ENCODE peak calls at places on chromosomes 11 and 22, in nine cellular contexts. P, E, A, S, Q, J, K, M and Y are unnamed samples.

GRCh38 chr11:113188433-113188834 is 125.9 kb upstream of the TTC12 start:
- DNase-seq in P (no peak), E (no peak), A (no peak), S (no peak), Q (no peak), J (no peak), K (no peak), M (no peak), Y (no peak)

GRCh38 chr22:40238425-40239344 is 61.0 kb downstream of the TNRC6B start:
- DNase-seq in P (no peak), E (no peak), A (peak; percentile 51), S (no peak), Q (peak; percentile 77), J (no peak), K (no peak), M (peak; percentile 85), Y (no peak)

GRCh38 chr11:2651826-2652237 is 48.0 kb downstream of the KCNQ1OT1 start:
- DNase-seq in P (peak; percentile 35), E (no peak), A (no peak), S (no peak), Q (no peak), J (no peak), K (peak; percentile 49), M (no peak), Y (no peak)

GRCh38 chr22:45804986-45805325 is 133.3 kb downstream of the ATXN10 start:
- DNase-seq in P (no peak), E (no peak), A (no peak), S (no peak), Q (no peak), J (no peak), K (no peak), M (peak; percentile 99), Y (no peak)

GRCh38 chr11:124394408-124394807 is 4.4 kb downstream of the OR8B3 start:
- DNase-seq in P (no peak), E (no peak), A (no peak), S (no peak), Q (no peak), J (no peak), K (no peak), M (peak; percentile 30), Y (no peak)

GRCh38 chr11:33344611-33345010 is 87.4 kb downstream of the HIPK3 start:
- DNase-seq in P (no peak), E (peak; percentile 8), A (no peak), S (no peak), Q (no peak), J (no peak), K (no peak), M (peak; percentile 17), Y (no peak)

GRCh38 chr22:22197993-22198402 is 46.6 kb upstream of the VPREB1 start:
- DNase-seq in P (no peak), E (no peak), A (no peak), S (no peak), Q (no peak), J (no peak), K (no peak), M (no peak), Y (no peak)

GRCh38 chr11:93073026-93073425 is 103.6 kb downstream of the MTNR1B start:
- DNase-seq in P (no peak), E (no peak), A (no peak), S (no peak), Q (no peak), J (no peak), K (no peak), M (no peak), Y (no peak)

GRCh38 chr22:49369726-49370717 is 457.7 kb downstream of the BRD1 start:
- DNase-seq in P (peak; percentile 68), E (no peak), A (no peak), S (no peak), Q (peak; percentile 43), J (no peak), K (no peak), M (no peak), Y (no peak)

GRCh38 chr11:67268036-67268683 is 1.9 kb downstream of the GRK2 start:
- DNase-seq in P (peak; percentile 87), E (no peak), A (no peak), S (no peak), Q (no peak), J (no peak), K (no peak), M (no peak), Y (no peak)

GRCh38 chr11:47443028-47443700 is 5.8 kb downstream of the RAPSN start:
- DNase-seq in P (no peak), E (no peak), A (no peak), S (no peak), Q (no peak), J (no peak), K (no peak), M (no peak), Y (no peak)

GRCh38 chr11:116276051-116277044 is 496.4 kb downstream of the BUD13 start:
- DNase-seq in P (peak; percentile 91), E (peak; percentile 82), A (peak; percentile 72), S (peak; percentile 72), Q (peak; percentile 75), J (no peak), K (peak; percentile 72), M (peak; percentile 49), Y (peak; percentile 81)

GRCh38 chr11:134460881-134461280 is 48.8 kb upstream of the B3GAT1 start:
- DNase-seq in P (no peak), E (no peak), A (no peak), S (no peak), Q (no peak), J (no peak), K (no peak), M (no peak), Y (no peak)

GRCh38 chr11:37504066-37504611 is 906.1 kb upstream of the RAG2 start:
- DNase-seq in P (no peak), E (peak; percentile 55), A (no peak), S (no peak), Q (no peak), J (no peak), K (no peak), M (peak; percentile 98), Y (no peak)

GRCh38 chr11:12164061-12165014 is 53.9 kb downstream of the MICAL2 start:
- DNase-seq in P (no peak), E (peak; percentile 48), A (no peak), S (no peak), Q (no peak), J (no peak), K (no peak), M (peak; percentile 99), Y (peak; percentile 71)

GRCh38 chr11:134032501-134033091 is 36.3 kb upstream of the JAM3 start:
- DNase-seq in P (no peak), E (no peak), A (no peak), S (no peak), Q (no peak), J (no peak), K (no peak), M (peak; percentile 20), Y (peak; percentile 37)

DNA sequence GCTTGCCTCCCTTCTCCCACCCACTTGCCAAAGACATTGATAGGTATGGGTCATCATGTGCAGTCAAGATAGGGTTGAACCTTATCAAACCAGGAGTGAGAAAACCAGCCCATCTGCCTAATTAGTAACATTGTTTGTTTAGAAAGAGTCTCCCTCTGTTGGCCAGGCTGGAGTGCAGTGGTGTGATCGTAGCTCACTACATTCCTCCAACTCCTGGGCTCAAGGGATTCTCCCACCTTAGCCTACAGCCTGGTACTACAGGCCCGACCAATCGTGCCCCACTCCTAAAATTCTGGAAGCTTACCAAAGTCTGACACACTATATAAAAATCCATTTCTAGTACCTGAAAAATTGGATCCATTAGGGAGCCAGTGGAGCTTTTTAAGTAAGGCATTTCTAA is 4.5 kb downstream of the C11orf71 start:
- DNase-seq in P (no peak), E (no peak), A (no peak), S (no peak), Q (no peak), J (no peak), K (no peak), M (no peak), Y (no peak)
- TF ChIP-seq CTCF in P (no peak), E (peak; percentile 14), A (peak; percentile 11), S (no peak), Q (no peak), J (peak; percentile 45), K (peak; percentile 35), M (peak; percentile 17), Y (no peak)

GRCh38 chr22:19720150-19720827 is 3.0 kb upstream of the GP1BB start:
- DNase-seq in P (no peak), E (no peak), A (no peak), S (no peak), Q (no peak), J (no peak), K (no peak), M (no peak), Y (no peak)
- H3K4me1 ChIP-seq in P (peaks cover 19% of the 10 kb centered on the region), E (peaks cover 24% of the 10 kb centered on the region), A (peaks cover 5% of the 10 kb centered on the region), S (peaks cover 7% of the 10 kb centered on the region), Q (no peaks in the 10 kb centered on the region), J (peaks cover 27% of the 10 kb centered on the region), K (peaks cover 88% of the 10 kb centered on the region), M (peaks cover 3% of the 10 kb centered on the region), Y (peaks cover 16% of the 10 kb centered on the region)

GRCh38 chr22:42632096-42632495 is 8.3 kb downstream of the ATP5MGL start:
- DNase-seq in P (no peak), E (no peak), A (no peak), S (no peak), Q (no peak), J (no peak), K (no peak), M (no peak), Y (no peak)
- TF ChIP-seq CTCF in P (no peak), E (peak; percentile 31), A (peak; percentile 26), S (no peak), Q (no peak), J (peak; percentile 33), K (peak; percentile 43), M (peak; percentile 12), Y (peak; percentile 11)

GRCh38 chr11:118694771-118695170 is 15.3 kb upstream of the TREH start:
- DNase-seq in P (no peak), E (no peak), A (no peak), S (no peak), Q (no peak), J (no peak), K (no peak), M (no peak), Y (no peak)

GRCh38 chr11:118696673-118697226 is 17.3 kb upstream of the TREH start:
- DNase-seq in P (no peak), E (no peak), A (no peak), S (no peak), Q (no peak), J (no peak), K (no peak), M (no peak), Y (no peak)

GRCh38 chr11:118697346-118697745 is 17.9 kb upstream of the TREH start:
- DNase-seq in P (no peak), E (no peak), A (no peak), S (no peak), Q (no peak), J (no peak), K (no peak), M (no peak), Y (no peak)

GRCh38 chr11:118691926-118692830 is 12.7 kb upstream of the TREH start:
- DNase-seq in P (peak; percentile 80), E (no peak), A (no peak), S (no peak), Q (no peak), J (no peak), K (no peak), M (peak; percentile 59), Y (no peak)

DNA sequence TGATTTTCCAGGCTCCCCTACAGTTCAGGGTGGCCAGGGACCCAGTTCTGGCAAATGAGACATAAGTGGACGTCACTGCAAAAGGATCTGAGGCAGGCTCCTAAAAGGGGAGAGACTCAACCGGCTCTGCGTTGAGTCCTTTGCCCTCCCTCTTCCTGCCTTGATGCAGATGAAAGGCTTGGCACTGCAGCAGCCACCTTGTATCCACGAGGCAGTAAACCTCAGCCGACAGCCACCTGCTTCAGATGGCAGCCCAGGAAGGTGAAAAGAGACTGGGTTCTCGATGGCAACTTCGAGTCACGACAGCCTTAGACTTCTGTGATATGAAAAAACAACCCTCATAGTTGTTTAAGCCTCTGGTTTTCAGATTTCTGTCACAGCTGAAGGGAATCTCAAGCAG is 14.7 kb upstream of the TREH start:
- DNase-seq in P (no peak), E (no peak), A (no peak), S (no peak), Q (no peak), J (no peak), K (no peak), M (no peak), Y (no peak)
- H3K4me1 ChIP-seq in P (peaks cover 8% of the 10 kb centered on the region), E (peaks cover 5% of the 10 kb centered on the region), A (peaks cover 11% of the 10 kb centered on the region), S (peaks cover 10% of the 10 kb centered on the region), Q (no peaks in the 10 kb centered on the region), J (peaks cover 31% of the 10 kb centered on the region), K (peaks cover 15% of the 10 kb centered on the region), M (peaks cover 12% of the 10 kb centered on the region), Y (peaks cover 10% of the 10 kb centered on the region)